ENCODE peak calls at places on chromosomes 6 and 20, in ten cellular contexts. One of them, this sample, is unnamed. For H3K4me1 and H3K9me3, the result is how much of the 10 kb centered on the place peaks cover.

GRCh38 chr6:34018961-34019606 is 126.8 kb downstream of the GRM4 start:
- DNase-seq in neural progenitor cell: no peak
- DNase-seq in Panc1: no peak
- DNase-seq in heart left ventricle: no peak
- DNase-seq in pancreas: no peak
- DNase-seq in upper lobe of right lung: no peak
- DNase-seq in adrenal gland: no peak
- DNase-seq in ovary: no peak
- DNase-seq in HepG2: no peak
- DNase-seq in CD8-positive, alpha-beta T cell: no peak
- DNase-seq in this sample: no peak

GRCh38 chr6:8047466-8048292 is 16.5 kb downstream of the BLOC1S5 start:
- DNase-seq in CD8-positive, alpha-beta T cell: no peak
- DNase-seq in heart left ventricle: no peak
- DNase-seq in neural progenitor cell: peak
- DNase-seq in adrenal gland: no peak
- DNase-seq in pancreas: no peak
- DNase-seq in upper lobe of right lung: no peak
- DNase-seq in Panc1: peak
- DNase-seq in ovary: no peak
- DNase-seq in HepG2: peak
- DNase-seq in this sample: no peak

GRCh38 chr20:58514321-58515239 is 619 bp downstream of the APCDD1L start:
- DNase-seq in heart left ventricle: no peak
- DNase-seq in HepG2: no peak
- DNase-seq in pancreas: no peak
- DNase-seq in CD8-positive, alpha-beta T cell: no peak
- DNase-seq in Panc1: no peak
- DNase-seq in neural progenitor cell: peak
- DNase-seq in upper lobe of right lung: no peak
- DNase-seq in ovary: no peak
- DNase-seq in adrenal gland: no peak
- DNase-seq in this sample: no peak

GRCh38 chr6:132365319-132365907 is 35.9 kb downstream of the MOXD1 start:
- DNase-seq in upper lobe of right lung: no peak
- DNase-seq in Panc1: no peak
- DNase-seq in CD8-positive, alpha-beta T cell: no peak
- DNase-seq in neural progenitor cell: peak
- DNase-seq in pancreas: no peak
- DNase-seq in ovary: no peak
- DNase-seq in adrenal gland: no peak
- DNase-seq in HepG2: no peak
- DNase-seq in heart left ventricle: no peak
- DNase-seq in this sample: peak

GRCh38 chr20:52598306-52598705 is 373.9 kb upstream of the TSHZ2 start:
- DNase-seq in Panc1: no peak
- DNase-seq in HepG2: no peak
- DNase-seq in heart left ventricle: no peak
- DNase-seq in ovary: no peak
- DNase-seq in pancreas: no peak
- DNase-seq in neural progenitor cell: no peak
- DNase-seq in CD8-positive, alpha-beta T cell: no peak
- DNase-seq in adrenal gland: no peak
- DNase-seq in upper lobe of right lung: no peak
- DNase-seq in this sample: no peak

GRCh38 chr20:38764563-38765355 is 16.5 kb downstream of the ACTR5 start:
- DNase-seq in heart left ventricle: no peak
- DNase-seq in pancreas: peak
- DNase-seq in HepG2: peak
- DNase-seq in neural progenitor cell: no peak
- DNase-seq in upper lobe of right lung: no peak
- DNase-seq in Panc1: peak
- DNase-seq in CD8-positive, alpha-beta T cell: no peak
- DNase-seq in ovary: no peak
- DNase-seq in adrenal gland: peak
- DNase-seq in this sample: no peak

GRCh38 chr20:13396036-13396435 is 175.0 kb downstream of the ISM1 start:
- DNase-seq in ovary: no peak
- DNase-seq in adrenal gland: no peak
- DNase-seq in HepG2: no peak
- DNase-seq in pancreas: no peak
- DNase-seq in CD8-positive, alpha-beta T cell: no peak
- DNase-seq in neural progenitor cell: no peak
- DNase-seq in Panc1: no peak
- DNase-seq in upper lobe of right lung: no peak
- DNase-seq in heart left ventricle: no peak
- DNase-seq in this sample: no peak

GRCh38 chr6:13573669-13574110 is 711 bp upstream of the SIRT5 start:
- DNase-seq in CD8-positive, alpha-beta T cell: no peak
- DNase-seq in heart left ventricle: peak
- DNase-seq in HepG2: peak
- DNase-seq in neural progenitor cell: peak
- DNase-seq in upper lobe of right lung: peak
- DNase-seq in ovary: no peak
- DNase-seq in Panc1: no peak
- DNase-seq in adrenal gland: peak
- DNase-seq in pancreas: peak
- DNase-seq in this sample: no peak

GRCh38 chr20:37295001-37295400 is 5.5 kb downstream of the MANBAL start:
- DNase-seq in pancreas: no peak
- DNase-seq in neural progenitor cell: no peak
- DNase-seq in Panc1: peak
- DNase-seq in adrenal gland: peak
- DNase-seq in heart left ventricle: no peak
- DNase-seq in upper lobe of right lung: no peak
- DNase-seq in CD8-positive, alpha-beta T cell: no peak
- DNase-seq in ovary: no peak
- DNase-seq in HepG2: no peak
- DNase-seq in this sample: no peak

GRCh38 chr6:34284563-34285545 is 36.0 kb upstream of the SMIM29 start:
- DNase-seq in HepG2: no peak
- DNase-seq in pancreas: no peak
- DNase-seq in Panc1: no peak
- DNase-seq in adrenal gland: peak
- DNase-seq in upper lobe of right lung: peak
- DNase-seq in heart left ventricle: peak
- DNase-seq in neural progenitor cell: no peak
- DNase-seq in ovary: peak
- DNase-seq in CD8-positive, alpha-beta T cell: no peak
- DNase-seq in this sample: no peak

GRCh38 chr20:47406849-47407682 is 50.6 kb upstream of the ZMYND8 start:
- DNase-seq in heart left ventricle: no peak
- DNase-seq in neural progenitor cell: no peak
- DNase-seq in upper lobe of right lung: no peak
- DNase-seq in ovary: no peak
- DNase-seq in Panc1: no peak
- DNase-seq in CD8-positive, alpha-beta T cell: no peak
- DNase-seq in adrenal gland: no peak
- DNase-seq in pancreas: no peak
- DNase-seq in HepG2: no peak
- DNase-seq in this sample: no peak

GRCh38 chr20:47417245-47418060 is 61.0 kb upstream of the ZMYND8 start:
- DNase-seq in adrenal gland: no peak
- DNase-seq in Panc1: no peak
- DNase-seq in upper lobe of right lung: no peak
- DNase-seq in ovary: no peak
- DNase-seq in HepG2: peak
- DNase-seq in CD8-positive, alpha-beta T cell: no peak
- DNase-seq in neural progenitor cell: no peak
- DNase-seq in heart left ventricle: no peak
- DNase-seq in pancreas: no peak
- DNase-seq in this sample: no peak

GRCh38 chr20:47413189-47413588 is 56.7 kb upstream of the ZMYND8 start:
- DNase-seq in CD8-positive, alpha-beta T cell: no peak
- DNase-seq in heart left ventricle: no peak
- DNase-seq in upper lobe of right lung: no peak
- DNase-seq in adrenal gland: no peak
- DNase-seq in Panc1: no peak
- DNase-seq in HepG2: no peak
- DNase-seq in ovary: no peak
- DNase-seq in pancreas: no peak
- DNase-seq in neural progenitor cell: no peak
- DNase-seq in this sample: no peak

GRCh38 chr20:47411161-47411560 is 54.7 kb upstream of the ZMYND8 start:
- DNase-seq in Panc1: no peak
- DNase-seq in CD8-positive, alpha-beta T cell: no peak
- DNase-seq in HepG2: no peak
- DNase-seq in neural progenitor cell: no peak
- DNase-seq in upper lobe of right lung: no peak
- DNase-seq in pancreas: no peak
- DNase-seq in ovary: no peak
- DNase-seq in heart left ventricle: peak
- DNase-seq in adrenal gland: no peak
- DNase-seq in this sample: no peak

GRCh38 chr20:47412073-47412472 is 55.6 kb upstream of the ZMYND8 start:
- DNase-seq in Panc1: no peak
- DNase-seq in neural progenitor cell: no peak
- DNase-seq in pancreas: no peak
- DNase-seq in upper lobe of right lung: no peak
- DNase-seq in heart left ventricle: no peak
- DNase-seq in adrenal gland: no peak
- DNase-seq in CD8-positive, alpha-beta T cell: no peak
- DNase-seq in ovary: no peak
- DNase-seq in HepG2: no peak
- DNase-seq in this sample: no peak
- H3K4me1 ChIP-seq in Panc1: under half
- H3K4me1 ChIP-seq in neural progenitor cell: under half
- H3K4me1 ChIP-seq in pancreas: under half
- H3K4me1 ChIP-seq in upper lobe of right lung: under half
- H3K4me1 ChIP-seq in heart left ventricle: under half
- H3K4me1 ChIP-seq in adrenal gland: under half
- H3K4me1 ChIP-seq in CD8-positive, alpha-beta T cell: under half
- H3K4me1 ChIP-seq in ovary: under half
- H3K4me1 ChIP-seq in HepG2: half or more
- H3K4me1 ChIP-seq in this sample: under half

GRCh38 chr6:28769626-28770402 is 154.0 kb downstream of the TRIM27 start:
- DNase-seq in ovary: no peak
- DNase-seq in Panc1: no peak
- DNase-seq in neural progenitor cell: peak
- DNase-seq in CD8-positive, alpha-beta T cell: no peak
- DNase-seq in HepG2: no peak
- DNase-seq in upper lobe of right lung: no peak
- DNase-seq in heart left ventricle: no peak
- DNase-seq in pancreas: no peak
- DNase-seq in adrenal gland: peak
- DNase-seq in this sample: peak

GRCh38 chr6:28774292-28775051 is 149.3 kb downstream of the TRIM27 start:
- DNase-seq in HepG2: no peak
- DNase-seq in Panc1: no peak
- DNase-seq in adrenal gland: no peak
- DNase-seq in pancreas: no peak
- DNase-seq in CD8-positive, alpha-beta T cell: no peak
- DNase-seq in heart left ventricle: no peak
- DNase-seq in upper lobe of right lung: no peak
- DNase-seq in ovary: no peak
- DNase-seq in neural progenitor cell: no peak
- DNase-seq in this sample: no peak

GRCh38 chr6:28772480-28773381 is 151.1 kb downstream of the TRIM27 start:
- DNase-seq in Panc1: no peak
- DNase-seq in ovary: no peak
- DNase-seq in neural progenitor cell: peak
- DNase-seq in upper lobe of right lung: no peak
- DNase-seq in adrenal gland: no peak
- DNase-seq in CD8-positive, alpha-beta T cell: no peak
- DNase-seq in HepG2: no peak
- DNase-seq in pancreas: no peak
- DNase-seq in heart left ventricle: no peak
- DNase-seq in this sample: no peak

GRCh38 chr6:28770732-28771131 is 153.1 kb downstream of the TRIM27 start:
- DNase-seq in Panc1: no peak
- DNase-seq in adrenal gland: no peak
- DNase-seq in ovary: no peak
- DNase-seq in CD8-positive, alpha-beta T cell: no peak
- DNase-seq in neural progenitor cell: no peak
- DNase-seq in pancreas: no peak
- DNase-seq in heart left ventricle: no peak
- DNase-seq in HepG2: no peak
- DNase-seq in upper lobe of right lung: no peak
- DNase-seq in this sample: no peak

GRCh38 chr6:28771401-28772267 is 152.2 kb downstream of the TRIM27 start:
- DNase-seq in Panc1: no peak
- DNase-seq in adrenal gland: no peak
- DNase-seq in ovary: no peak
- DNase-seq in HepG2: no peak
- DNase-seq in CD8-positive, alpha-beta T cell: no peak
- DNase-seq in upper lobe of right lung: no peak
- DNase-seq in pancreas: no peak
- DNase-seq in neural progenitor cell: peak
- DNase-seq in heart left ventricle: no peak
- DNase-seq in this sample: peak
- TF ChIP-seq CTCF in Panc1: peak
- TF ChIP-seq CTCF in adrenal gland: no peak
- TF ChIP-seq CTCF in ovary: no peak
- TF ChIP-seq CTCF in HepG2: peak
- TF ChIP-seq CTCF in CD8-positive, alpha-beta T cell: no peak
- TF ChIP-seq CTCF in upper lobe of right lung: no peak
- TF ChIP-seq CTCF in pancreas: no peak
- TF ChIP-seq CTCF in neural progenitor cell: peak
- TF ChIP-seq CTCF in heart left ventricle: no peak
- TF ChIP-seq CTCF in this sample: peak

DNA sequence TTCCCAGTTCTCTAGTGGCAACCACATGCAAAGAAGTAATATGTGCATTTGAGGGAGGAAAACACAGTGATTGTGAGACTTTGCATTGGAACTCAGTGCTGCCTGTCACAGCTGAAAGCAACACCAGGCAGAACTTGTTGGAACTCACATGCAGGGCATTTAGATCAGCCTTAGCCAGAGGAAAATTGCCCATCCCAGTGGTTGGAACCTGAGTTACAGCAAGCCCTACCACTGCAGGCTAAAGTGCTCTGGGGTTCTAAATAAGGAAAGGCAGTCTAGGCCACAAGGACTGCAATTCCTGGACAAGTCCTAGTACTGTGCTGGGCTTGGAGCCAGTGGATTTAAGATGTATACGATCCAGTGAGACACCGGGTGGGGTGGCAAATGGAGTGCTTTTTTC is 245.3 kb upstream of the UFL1 start:
- DNase-seq in HepG2: no peak
- DNase-seq in neural progenitor cell: no peak
- DNase-seq in adrenal gland: no peak
- DNase-seq in upper lobe of right lung: no peak
- DNase-seq in ovary: no peak
- DNase-seq in heart left ventricle: no peak
- DNase-seq in pancreas: no peak
- DNase-seq in CD8-positive, alpha-beta T cell: no peak
- DNase-seq in Panc1: no peak
- DNase-seq in this sample: no peak
- H3K9me3 ChIP-seq in HepG2: under half
- H3K9me3 ChIP-seq in neural progenitor cell: under half
- H3K9me3 ChIP-seq in adrenal gland: under half
- H3K9me3 ChIP-seq in upper lobe of right lung: under half
- H3K9me3 ChIP-seq in ovary: under half
- H3K9me3 ChIP-seq in heart left ventricle: under half
- H3K9me3 ChIP-seq in pancreas: under half
- H3K9me3 ChIP-seq in CD8-positive, alpha-beta T cell: under half
- H3K9me3 ChIP-seq in Panc1: under half
- H3K9me3 ChIP-seq in this sample: under half

GRCh38 chr20:49701313-49701731 is 12.4 kb downstream of the B4GALT5 start:
- DNase-seq in pancreas: no peak
- DNase-seq in HepG2: no peak
- DNase-seq in ovary: no peak
- DNase-seq in heart left ventricle: no peak
- DNase-seq in adrenal gland: no peak
- DNase-seq in upper lobe of right lung: no peak
- DNase-seq in CD8-positive, alpha-beta T cell: no peak
- DNase-seq in neural progenitor cell: no peak
- DNase-seq in Panc1: no peak
- DNase-seq in this sample: peak
- H3K4me1 ChIP-seq in pancreas: half or more
- H3K4me1 ChIP-seq in HepG2: half or more
- H3K4me1 ChIP-seq in ovary: under half
- H3K4me1 ChIP-seq in heart left ventricle: under half
- H3K4me1 ChIP-seq in adrenal gland: under half
- H3K4me1 ChIP-seq in upper lobe of right lung: half or more
- H3K4me1 ChIP-seq in CD8-positive, alpha-beta T cell: under half
- H3K4me1 ChIP-seq in neural progenitor cell: under half
- H3K4me1 ChIP-seq in Panc1: half or more
- H3K4me1 ChIP-seq in this sample: under half